ENCODE peak calls at places on chromosomes 11 and 22, in eight cellular contexts. Z is GM23248, C is memory B cell, S is NCI-H2081, E is endodermal cell, D is fibroblast of pulmonary artery, W is erythroblast, F is ovary. K is an unnamed sample.

GRCh38 chr11:15194671-15195415 is 80.1 kb downstream of the INSC start:
- DNase-seq in Z (peak; percentile 42), C (no peak), S (no peak), E (peak; percentile 9), D (no peak), W (no peak), F (no peak), K (no peak)

GRCh38 chr11:67026941-67027340 is 4.0 kb downstream of the SYT12 start:
- DNase-seq in Z (no peak), C (no peak), S (no peak), E (no peak), D (no peak), W (no peak), F (no peak), K (no peak)

GRCh38 chr11:67048515-67048914 is 8.1 kb upstream of the RHOD start:
- DNase-seq in Z (peak; percentile 54), C (no peak), S (no peak), E (no peak), D (no peak), W (no peak), F (no peak), K (no peak)

GRCh38 chr22:25942126-25942988 is 200.4 kb downstream of the MYO18B start:
- DNase-seq in Z (no peak), C (no peak), S (peak; percentile 39), E (no peak), D (no peak), W (no peak), F (no peak), K (no peak)

GRCh38 chr11:34625576-34625975 is 4.7 kb downstream of the EHF start:
- DNase-seq in Z (no peak), C (no peak), S (no peak), E (no peak), D (no peak), W (no peak), F (no peak), K (no peak)

GRCh38 chr11:116895053-116895757 is 57.8 kb upstream of the APOA1 start:
- DNase-seq in Z (no peak), C (no peak), S (no peak), E (peak; percentile 84), D (peak; percentile 29), W (peak; percentile 40), F (no peak), K (peak; percentile 37)

GRCh38 chr22:17674152-17674551 is 35.6 kb downstream of the BCL2L13 start:
- DNase-seq in Z (no peak), C (no peak), S (no peak), E (no peak), D (no peak), W (no peak), F (no peak), K (no peak)

GRCh38 chr22:29801796-29802195 is 34.6 kb downstream of the UQCR10 start:
- DNase-seq in Z (no peak), C (no peak), S (no peak), E (no peak), D (no peak), W (no peak), F (no peak), K (no peak)

GRCh38 chr22:41909290-41910049 is 5.4 kb downstream of the SHISA8 start:
- DNase-seq in Z (no peak), C (no peak), S (no peak), E (peak; percentile 79), D (no peak), W (no peak), F (no peak), K (no peak)

K was measured in cardiac fibroblast.